ENCODE peak calls at places on chromosomes 13 and 19, in six cellular contexts. B is trophoblast cell, S is H9, C is IMR-90, L is neuronal stem cell, T is mesenchymal stem cell. J is an unnamed sample.

GRCh38 chr19:33862991-33863390 is 66.3 kb downstream of the KCTD15 start:
- DNase-seq in L (no peak), C (no peak), T (no peak), B (no peak), S (no peak), J (no peak)

GRCh38 chr19:27742041-27742440 is 1470.9 kb downstream of the UQCRFS1 start:
- DNase-seq in B (no peak), L (no peak), S (no peak), C (no peak), T (no peak), J (no peak)

GRCh38 chr13:46516624-46517318 is 36.2 kb upstream of the LRCH1 start:
- DNase-seq in C (no peak), T (no peak), S (no peak), B (no peak), L (no peak), J (no peak)

GRCh38 chr19:13027557-13027956 is 32.3 kb downstream of the NFIX start:
- DNase-seq in L (no peak), T (no peak), B (no peak), C (no peak), S (no peak), J (no peak)

GRCh38 chr19:31348416-31349159 is 648 bp downstream of the TSHZ3 start:
- DNase-seq in B (no peak), C (no peak), T (peak; percentile 56), S (no peak), L (no peak), J (no peak)

GRCh38 chr13:31951215-31951678 is 80.3 kb upstream of the FRY start:
- DNase-seq in T (peak; percentile 82), L (no peak), B (peak; percentile 63), C (peak; percentile 70), S (no peak), J (no peak)

GRCh38 chr13:42395066-42395821 is 123.3 kb downstream of the AKAP11 start:
- DNase-seq in S (no peak), L (no peak), T (no peak), C (no peak), B (no peak), J (no peak)

GRCh38 chr13:37648604-37649003 is 50.0 kb upstream of the POSTN start:
- DNase-seq in C (peak; percentile 88), B (no peak), L (no peak), T (no peak), S (no peak), J (no peak)

GRCh38 chr13:73399347-73400216 is 340.8 kb downstream of the KLF5 start:
- DNase-seq in S (no peak), B (peak; percentile 84), T (no peak), L (no peak), C (no peak), J (no peak)

GRCh38 chr13:49733181-49733951 is 42.1 kb upstream of the EBPL start:
- DNase-seq in S (no peak), L (no peak), C (peak; percentile 27), T (peak; percentile 17), B (no peak), J (no peak)

GRCh38 chr13:46578590-46578975 is 25.6 kb downstream of the LRCH1 start:
- DNase-seq in T (no peak), C (no peak), B (no peak), L (no peak), S (no peak), J (no peak)

GRCh38 chr13:66339214-66339613 is 890.9 kb downstream of the PCDH9 start:
- DNase-seq in L (no peak), B (no peak), T (no peak), C (no peak), S (no peak), J (no peak)

GRCh38 chr19:44748426-44749254 is at the start of gene BCL3:
- DNase-seq in L (no peak), B (peak; percentile 53), C (no peak), S (no peak), T (peak; percentile 69), J (no peak)

GRCh38 chr13:106986687-106987434 is 418.9 kb upstream of the ARGLU1 start:
- DNase-seq in L (no peak), S (no peak), C (no peak), T (no peak), B (peak; percentile 82), J (no peak)

GRCh38 chr13:30422056-30422914 is at the start of gene UBE2L5:
- DNase-seq in C (peak; percentile 74), B (peak; percentile 71), T (peak; percentile 82), S (peak; percentile 89), L (peak; percentile 66), J (no peak)

GRCh38 chr19:46451352-46451751 is 20.0 kb downstream of the PNMA8A start:
- DNase-seq in L (no peak), T (no peak), B (no peak), C (no peak), S (no peak), J (no peak)

GRCh38 chr19:7871280-7871529 is 3.0 kb downstream of the PRR36 start:
- DNase-seq in L (no peak), C (no peak), T (no peak), S (no peak), B (no peak), J (no peak)

GRCh38 chr19:1432507-1432887 is 5.7 kb upstream of the RPS15 start:
- DNase-seq in L (no peak), B (no peak), C (no peak), T (no peak), S (no peak), J (no peak)

GRCh38 chr19:16166417-16166816 is 6.9 kb downstream of the CIB3 start:
- DNase-seq in L (no peak), T (no peak), S (no peak), C (no peak), B (no peak), J (no peak)

GRCh38 chr19:55175117-55175867 is 4.8 kb downstream of the SYT5 start:
- DNase-seq in C (no peak), B (no peak), T (no peak), S (peak; percentile 67), L (no peak), J (no peak)

GRCh38 chr19:18204394-18205179 is 745 bp upstream of the RAB3A start:
- DNase-seq in B (peak; percentile 81), L (peak; percentile 90), T (peak; percentile 77), C (no peak), S (no peak), J (peak; percentile 85)

GRCh38 chr13:30735025-30735967 is at the start of gene ALOX5AP:
- DNase-seq in S (no peak), B (no peak), C (no peak), L (no peak), T (no peak), J (no peak)

GRCh38 chr13:100584901-100585300 is 3.7 kb downstream of the GGACT start:
- DNase-seq in S (no peak), L (no peak), T (no peak), B (no peak), C (no peak), J (no peak)

GRCh38 chr19:1483979-1484428 is 5.0 kb upstream of the C19orf25 start:
- DNase-seq in S (peak; percentile 30), C (no peak), B (no peak), T (no peak), L (no peak), J (no peak)

GRCh38 chr13:106493569-106493968 is 41.9 kb downstream of the EFNB2 start:
- DNase-seq in L (no peak), B (peak; percentile 14), T (no peak), S (no peak), C (no peak), J (no peak)

GRCh38 chr13:23506071-23506820 is 64.0 kb upstream of the TNFRSF19 start:
- DNase-seq in S (no peak), T (peak; percentile 40), B (no peak), L (no peak), C (peak; percentile 39), J (no peak)

GRCh38 chr13:107289540-107289939 is 721.6 kb upstream of the ARGLU1 start:
- DNase-seq in T (no peak), L (no peak), B (no peak), C (peak; percentile 81), S (no peak), J (no peak)

GRCh38 chr19:18465214-18465963 is 27.5 kb upstream of the ISYNA1 start:
- DNase-seq in B (no peak), S (no peak), C (no peak), L (no peak), T (no peak), J (no peak)

GRCh38 chr13:90414691-90415596 is 932.5 kb upstream of the MIR17HG start:
- DNase-seq in T (peak; percentile 87), C (peak; percentile 81), B (no peak), L (no peak), S (no peak), J (no peak)

GRCh38 chr19:9877775-9878510 is 42.8 kb downstream of the PIN1 start:
- DNase-seq in L (no peak), S (no peak), C (peak; percentile 70), T (peak; percentile 38), B (no peak), J (no peak)

GRCh38 chr19:33872445-33873320 is 76.0 kb downstream of the KCTD15 start:
- DNase-seq in C (no peak), S (no peak), L (no peak), B (peak; percentile 28), T (no peak), J (no peak)

DNA sequence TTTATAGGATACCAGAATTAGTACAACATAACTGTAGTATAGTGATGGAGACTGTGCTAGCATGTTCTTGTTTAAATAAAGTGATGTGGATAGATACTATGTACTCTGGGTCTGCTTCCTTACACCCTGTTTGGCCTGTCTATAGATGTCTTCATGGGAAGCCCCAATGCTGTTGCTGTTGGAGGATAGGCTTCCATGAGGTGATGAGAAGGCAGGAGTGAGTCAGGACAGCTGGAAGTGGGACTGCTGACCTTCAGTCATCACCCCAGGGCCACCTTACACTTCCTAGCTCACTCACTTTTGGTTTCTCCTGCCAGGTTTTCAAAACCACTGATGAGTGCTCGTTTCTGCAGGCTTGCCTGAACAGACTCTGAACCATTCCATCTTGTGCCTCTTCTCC is 4.2 kb downstream of the KCTD4 start:
- DNase-seq in S (no peak), B (no peak), T (peak; percentile 62), L (no peak), C (peak; percentile 80), J (no peak)
- H3K14ac ChIP-seq in S (no peak overlapping the region), B (no peak overlapping the region), T (no peak overlapping the region), L (no peak overlapping the region), C (peak overlapping the region; percentile 11), J (no peak overlapping the region)

GRCh38 chr19:35766571-35767104 is 8.7 kb downstream of the PROSER3 start:
- DNase-seq in L (no peak), T (no peak), C (no peak), S (peak; percentile 29), B (no peak), J (no peak)
- H3K14ac ChIP-seq in L (no peak overlapping the region), T (no peak overlapping the region), C (no peak overlapping the region), S (no peak overlapping the region), B (no peak overlapping the region), J (no peak overlapping the region)

DNA sequence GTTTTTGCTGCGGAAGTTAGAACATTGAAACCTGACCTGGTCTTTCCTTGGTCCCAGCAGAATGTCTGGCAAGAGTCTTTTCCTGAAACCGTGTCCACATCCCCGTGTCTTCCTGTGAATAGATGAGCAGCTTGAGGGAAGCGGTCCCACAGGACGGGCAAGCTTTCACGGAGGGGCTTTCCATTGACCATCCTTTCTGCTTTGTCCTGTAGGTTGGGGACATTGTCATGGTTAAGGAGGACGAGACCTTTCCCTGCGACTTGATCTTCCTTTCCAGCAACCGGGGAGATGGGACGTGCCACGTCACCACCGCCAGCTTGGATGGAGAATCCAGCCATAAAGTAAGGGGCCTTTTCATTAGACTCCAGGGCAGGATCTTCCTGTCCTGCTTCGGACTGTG is 126.0 kb downstream of the ATP11A start:
- DNase-seq in T (no peak), S (no peak), L (no peak), B (no peak), C (no peak), J (no peak)
- H3K14ac ChIP-seq in T (no peak overlapping the region), S (no peak overlapping the region), L (no peak overlapping the region), B (no peak overlapping the region), C (no peak overlapping the region), J (no peak overlapping the region)

GRCh38 chr13:111425326-111425725 is 104.9 kb downstream of the TEX29 start:
- DNase-seq in B (no peak), T (no peak), C (no peak), S (no peak), L (no peak), J (no peak)
- H3K14ac ChIP-seq in B (no peak overlapping the region), T (no peak overlapping the region), C (no peak overlapping the region), S (no peak overlapping the region), L (no peak overlapping the region), J (no peak overlapping the region)